ENCODE peak calls at places on chromosomes 13 and 19, in four cellular contexts. P is left ventricle myocardium inferior, I is AG04449, M is dorsolateral prefrontal cortex. V is an unnamed sample.

GRCh38 chr19:48966541-48967345 is 1.6 kb downstream of the FTL start:
- DNase-seq in P (no peak), I (no peak), M (no peak), V (no peak)

GRCh38 chr19:13995017-13995728 is 10.9 kb downstream of the RFX1 start:
- DNase-seq in P (peak; percentile 48), I (no peak), M (peak; percentile 54), V (no peak)

GRCh38 chr13:108315273-108315672 is 45.8 kb downstream of the TNFSF13B start:
- DNase-seq in P (no peak), I (no peak), M (no peak), V (no peak)

GRCh38 chr19:42519108-42519507 is 9.2 kb downstream of the CEACAM1 start:
- DNase-seq in P (no peak), I (no peak), M (no peak), V (no peak)

GRCh38 chr19:35352448-35353304 is 5.0 kb downstream of the FFAR1 start:
- DNase-seq in P (peak; percentile 45), I (peak; percentile 9), M (peak; percentile 74), V (peak; percentile 55)

GRCh38 chr13:50720856-50721663 is 122.4 kb downstream of the DLEU7 start:
- DNase-seq in P (no peak), I (no peak), M (no peak), V (peak; percentile 58)

GRCh38 chr19:11577451-11578341 is at the start of gene ACP5:
- DNase-seq in P (no peak), I (no peak), M (no peak), V (peak; percentile 62)

GRCh38 chr13:114101831-114102520 is 30.4 kb downstream of the RASA3 start:
- DNase-seq in P (no peak), I (no peak), M (peak; percentile 31), V (no peak)

GRCh38 chr19:55537741-55538111 is 793 bp upstream of the SBK2 start:
- DNase-seq in P (no peak), I (no peak), M (no peak), V (no peak)

GRCh38 chr13:30808600-30808999 is 73.3 kb downstream of the ALOX5AP start:
- DNase-seq in P (no peak), I (no peak), M (no peak), V (no peak)
- TF ChIP-seq CTCF in P (no peak), I (no peak), M (no peak), V (no peak)

GRCh38 chr13:35787937-35788336 is 311.4 kb upstream of the MAB21L1 start:
- DNase-seq in P (no peak), I (no peak), M (no peak), V (no peak)
- H3K4me3 ChIP-seq in P (no peak overlapping the region), I (no peak overlapping the region), M (no peak overlapping the region), V (no peak overlapping the region)

GRCh38 chr19:52590728-52591127 is 20.6 kb downstream of the ZNF701 start:
- DNase-seq in P (no peak), I (no peak), M (no peak), V (no peak)
- TF ChIP-seq CTCF in P (peak; percentile 25), I (no peak), M (no peak), V (no peak)

GRCh38 chr19:33064778-33065550 is at the start of gene RHPN2:
- DNase-seq in P (peak; percentile 69), I (no peak), M (no peak), V (no peak)
- H3K4me3 ChIP-seq in P (peak within 1 kb of the TSS; percentile 76), I (peak within 1 kb of the TSS; percentile 58), M (peak within 1 kb of the TSS; percentile 66), V (peak within 1 kb of the TSS; percentile 75)

DNA sequence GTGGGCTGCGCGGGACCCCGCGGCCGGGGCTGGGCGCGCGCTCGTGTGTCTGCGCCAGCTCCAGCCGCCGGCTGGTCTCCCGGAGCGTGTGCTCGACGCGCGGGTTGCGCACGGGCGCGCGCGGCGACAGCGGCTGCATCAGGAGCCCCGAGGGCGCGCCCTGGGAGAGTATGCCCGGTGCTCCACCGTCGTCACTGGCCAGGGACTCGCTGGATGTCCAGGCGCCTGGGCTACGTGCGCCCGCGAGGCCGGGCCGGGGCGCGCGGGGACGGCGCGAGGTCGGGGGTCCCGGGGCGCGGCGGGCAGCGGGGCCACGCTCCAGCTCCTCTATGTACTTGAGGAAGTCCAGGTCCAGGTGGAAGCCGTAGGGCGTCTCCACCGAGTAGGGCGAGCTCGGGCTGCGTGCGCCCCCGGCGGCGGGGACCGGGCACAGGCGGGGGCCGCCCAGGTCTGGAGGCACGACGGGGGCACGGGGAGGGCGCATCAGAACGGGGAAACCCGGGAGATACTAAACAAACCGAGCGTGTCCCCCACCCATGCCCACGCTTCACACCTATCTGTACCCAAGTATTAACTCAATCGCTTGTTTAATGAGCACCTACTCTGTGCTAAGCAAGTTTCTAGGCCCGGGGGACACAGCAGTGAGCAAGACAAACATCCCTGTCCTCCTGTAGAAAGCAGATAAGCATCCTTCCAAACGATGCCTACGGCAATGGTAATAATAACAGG is 7.6 kb downstream of the KANK3 start:
- DNase-seq in P (no peak), I (no peak), M (no peak), V (no peak)
- TF ChIP-seq CTCF in P (no peak), I (no peak), M (no peak), V (peak; percentile 32)